ENCODE peak calls at places on chromosomes 3 and 15, in ten cellular contexts. M, O, X, E, I, P, T, C, B and Z are unnamed samples.

GRCh38 chr3:184172681-184173373 is 1.8 kb upstream of the AP2M1 start:
- DNase-seq in M (no peak), O (no peak), X (peak; percentile 94), E (no peak), I (no peak), P (no peak), T (peak; percentile 92), C (no peak), B (no peak), Z (no peak)

GRCh38 chr3:172367205-172368105 is 80.8 kb downstream of the GHSR start:
- DNase-seq in M (no peak), O (no peak), X (peak; percentile 81), E (no peak), I (no peak), P (no peak), T (peak; percentile 57), C (no peak), B (no peak), Z (no peak)

GRCh38 chr3:55143928-55144671 is 216.2 kb upstream of the LRTM1 start:
- DNase-seq in M (no peak), O (no peak), X (peak; percentile 92), E (no peak), I (no peak), P (no peak), T (peak; percentile 73), C (no peak), B (no peak), Z (peak; percentile 80)

GRCh38 chr15:64813075-64813474 is 12.4 kb downstream of the PIF1 start:
- DNase-seq in M (no peak), O (no peak), X (peak; percentile 29), E (no peak), I (no peak), P (peak; percentile 11), T (peak; percentile 3), C (peak; percentile 39), B (no peak), Z (peak; percentile 75)

GRCh38 chr15:87228460-87228859 is 1028.1 kb downstream of the NTRK3 start:
- DNase-seq in M (no peak), O (no peak), X (no peak), E (no peak), I (no peak), P (no peak), T (no peak), C (no peak), B (no peak), Z (no peak)

GRCh38 chr3:14634763-14635400 is 16.7 kb upstream of the CCDC174 start:
- DNase-seq in M (no peak), O (no peak), X (peak; percentile 49), E (no peak), I (no peak), P (peak; percentile 83), T (no peak), C (peak; percentile 13), B (no peak), Z (no peak)

GRCh38 chr15:38069506-38069905 is 135.1 kb downstream of the TMCO5A start:
- DNase-seq in M (peak; percentile 16), O (peak; percentile 66), X (peak; percentile 91), E (peak; percentile 82), I (no peak), P (peak; percentile 92), T (peak; percentile 87), C (peak; percentile 49), B (peak; percentile 20), Z (no peak)

GRCh38 chr3:149792485-149793270 is at the start of gene ANKUB1:
- DNase-seq in M (no peak), O (no peak), X (no peak), E (no peak), I (no peak), P (no peak), T (no peak), C (no peak), B (no peak), Z (no peak)

GRCh38 chr3:190892328-190893011 is 30.0 kb upstream of the GMNC start:
- DNase-seq in M (no peak), O (no peak), X (peak; percentile 52), E (no peak), I (no peak), P (no peak), T (no peak), C (no peak), B (no peak), Z (no peak)

GRCh38 chr15:70284438-70285214 is 186.9 kb upstream of the TLE3 start:
- DNase-seq in M (peak; percentile 61), O (peak; percentile 79), X (no peak), E (no peak), I (peak; percentile 76), P (no peak), T (no peak), C (no peak), B (no peak), Z (no peak)

GRCh38 chr3:149317072-149317471 is 16.4 kb downstream of the TM4SF18 start:
- DNase-seq in M (no peak), O (no peak), X (no peak), E (no peak), I (no peak), P (no peak), T (no peak), C (no peak), B (no peak), Z (no peak)

GRCh38 chr15:58522391-58522790 is 90.6 kb downstream of the LIPC start:
- DNase-seq in M (no peak), O (no peak), X (no peak), E (no peak), I (no peak), P (no peak), T (no peak), C (no peak), B (no peak), Z (no peak)

GRCh38 chr15:42087926-42088800 is 6.2 kb downstream of the PLA2G4D start:
- DNase-seq in M (no peak), O (no peak), X (no peak), E (no peak), I (no peak), P (no peak), T (no peak), C (no peak), B (no peak), Z (no peak)

GRCh38 chr3:179825527-179826246 is 172.8 kb downstream of the USP13 start:
- DNase-seq in M (no peak), O (no peak), X (no peak), E (no peak), I (no peak), P (no peak), T (no peak), C (no peak), B (no peak), Z (no peak)

GRCh38 chr3:179826247-179826637 is 173.4 kb downstream of the USP13 start:
- DNase-seq in M (no peak), O (no peak), X (no peak), E (no peak), I (no peak), P (no peak), T (no peak), C (no peak), B (no peak), Z (no peak)

GRCh38 chr3:179829391-179829790 is 176.6 kb downstream of the USP13 start:
- DNase-seq in M (no peak), O (no peak), X (no peak), E (no peak), I (no peak), P (no peak), T (no peak), C (no peak), B (no peak), Z (no peak)

GRCh38 chr3:179832333-179832854 is 179.6 kb downstream of the USP13 start:
- DNase-seq in M (no peak), O (no peak), X (no peak), E (no peak), I (no peak), P (no peak), T (no peak), C (no peak), B (no peak), Z (no peak)

GRCh38 chr3:179828738-179829137 is 175.9 kb downstream of the USP13 start:
- DNase-seq in M (no peak), O (no peak), X (no peak), E (no peak), I (no peak), P (no peak), T (no peak), C (no peak), B (no peak), Z (no peak)
- H3K4me3 ChIP-seq in M (no peak overlapping the region), O (no peak overlapping the region), X (no peak overlapping the region), E (no peak overlapping the region), I (no peak overlapping the region), P (no peak overlapping the region), T (no peak overlapping the region), C (no peak overlapping the region), B (no peak overlapping the region), Z (no peak overlapping the region)

GRCh38 chr3:120182613-120183524 is 88.6 kb upstream of the GSK3B start:
- DNase-seq in M (no peak), O (no peak), X (no peak), E (no peak), I (no peak), P (peak; percentile 67), T (peak; percentile 43), C (peak; percentile 34), B (no peak), Z (peak; percentile 71)

GRCh38 chr3:120180731-120181412 is 86.6 kb upstream of the GSK3B start:
- DNase-seq in M (no peak), O (no peak), X (no peak), E (no peak), I (no peak), P (peak; percentile 60), T (no peak), C (no peak), B (no peak), Z (no peak)

GRCh38 chr3:120177151-120177550 is 82.9 kb upstream of the GSK3B start:
- DNase-seq in M (peak; percentile 36), O (no peak), X (peak; percentile 81), E (peak; percentile 63), I (no peak), P (peak; percentile 93), T (peak; percentile 68), C (peak; percentile 87), B (peak; percentile 21), Z (peak; percentile 57)

GRCh38 chr3:120177907-120178306 is 83.7 kb upstream of the GSK3B start:
- DNase-seq in M (no peak), O (no peak), X (no peak), E (no peak), I (no peak), P (peak; percentile 21), T (no peak), C (peak; percentile 60), B (no peak), Z (no peak)

GRCh38 chr3:120181632-120182031 is 87.4 kb upstream of the GSK3B start:
- DNase-seq in M (no peak), O (no peak), X (no peak), E (no peak), I (no peak), P (peak; percentile 45), T (no peak), C (no peak), B (no peak), Z (no peak)
- TF ChIP-seq CTCF in M (no peak), O (no peak), X (no peak), E (no peak), I (no peak), P (peak; percentile 36), T (no peak), C (no peak), B (no peak), Z (no peak)

GRCh38 chr3:13020159-13020558 is 53.1 kb downstream of the IQSEC1 start:
- DNase-seq in M (no peak), O (no peak), X (no peak), E (no peak), I (no peak), P (no peak), T (no peak), C (no peak), B (no peak), Z (no peak)
- H3K4me3 ChIP-seq in M (no peak overlapping the region), O (no peak overlapping the region), X (no peak overlapping the region), E (no peak overlapping the region), I (no peak overlapping the region), P (no peak overlapping the region), T (no peak overlapping the region), C (no peak overlapping the region), B (no peak overlapping the region), Z (no peak overlapping the region)

GRCh38 chr15:63436872-63437375 is 55.3 kb upstream of the CA12 start:
- DNase-seq in M (peak; percentile 84), O (peak; percentile 80), X (peak; percentile 79), E (peak; percentile 90), I (peak; percentile 88), P (peak; percentile 34), T (peak; percentile 86), C (peak; percentile 75), B (peak; percentile 86), Z (peak; percentile 89)
- TF ChIP-seq CTCF in M (no peak), O (no peak), X (no peak), E (no peak), I (no peak), P (no peak), T (peak; percentile 36), C (no peak), B (no peak), Z (no peak)